ENCODE peak calls at places on chromosome 10, in seven cellular contexts. Z is cardiac muscle cell, E is adrenal gland, G is astrocyte, F is A549, M is heart right ventricle, R is H1. Y is an unnamed sample.

GRCh38 chr10:77820349-77820748 is 106.2 kb downstream of the DLG5 start:
- DNase-seq in Z (no peak), E (no peak), G (peak; percentile 36), F (no peak), M (no peak), R (no peak), Y (peak; percentile 50)

GRCh38 chr10:43955978-43956377 is 307.3 kb upstream of the ZNF32 start:
- DNase-seq in Z (no peak), E (no peak), G (no peak), F (no peak), M (no peak), R (no peak), Y (no peak)

GRCh38 chr10:43398939-43399871 is 9.8 kb downstream of the HNRNPF start:
- DNase-seq in Z (no peak), E (no peak), G (peak; percentile 71), F (no peak), M (no peak), R (no peak), Y (no peak)

GRCh38 chr10:132716691-132717490 is 69.1 kb downstream of the NKX6-2 start:
- DNase-seq in Z (no peak), E (no peak), G (no peak), F (no peak), M (peak; percentile 2), R (no peak), Y (no peak)

GRCh38 chr10:32346551-32347362 is at the start of gene EPC1:
- DNase-seq in Z (peak; percentile 90), E (peak; percentile 84), G (peak; percentile 78), F (peak; percentile 90), M (peak; percentile 88), R (peak; percentile 53), Y (peak; percentile 83)

GRCh38 chr10:48419714-48420113 is 113.2 kb downstream of the MAPK8 start:
- DNase-seq in Z (no peak), E (no peak), G (no peak), F (no peak), M (no peak), R (no peak), Y (no peak)

GRCh38 chr10:49008505-49009202 is 69.0 kb upstream of the LRRC18 start:
- DNase-seq in Z (no peak), E (no peak), G (no peak), F (no peak), M (no peak), R (no peak), Y (no peak)

GRCh38 chr10:49667991-49668390 is 11.5 kb upstream of the C10orf53 start:
- DNase-seq in Z (no peak), E (no peak), G (no peak), F (no peak), M (no peak), R (no peak), Y (no peak)

GRCh38 chr10:129079705-129080104 is 387.3 kb upstream of the MGMT start:
- DNase-seq in Z (no peak), E (peak; percentile 30), G (no peak), F (no peak), M (peak; percentile 63), R (no peak), Y (no peak)

GRCh38 chr10:103839867-103840746 is 15.3 kb downstream of the SH3PXD2A start:
- DNase-seq in Z (peak; percentile 87), E (no peak), G (no peak), F (no peak), M (peak; percentile 80), R (no peak), Y (no peak)

GRCh38 chr10:73876971-73877370 is 2.6 kb upstream of the CAMK2G start:
- DNase-seq in Z (no peak), E (no peak), G (peak; percentile 29), F (no peak), M (no peak), R (no peak), Y (no peak)

GRCh38 chr10:85918371-85918770 is 448.2 kb downstream of the GRID1 start:
- DNase-seq in Z (no peak), E (no peak), G (no peak), F (no peak), M (no peak), R (no peak), Y (no peak)

GRCh38 chr10:70283071-70283444 is 746 bp downstream of the NPFFR1 start:
- DNase-seq in Z (no peak), E (no peak), G (no peak), F (no peak), M (no peak), R (no peak), Y (no peak)

GRCh38 chr10:91987397-91988037 is 63.9 kb downstream of the BTAF1 start:
- DNase-seq in Z (no peak), E (no peak), G (no peak), F (no peak), M (no peak), R (no peak), Y (no peak)

GRCh38 chr10:56178210-56178609 is 182.8 kb downstream of the ZWINT start:
- DNase-seq in Z (peak; percentile 79), E (no peak), G (no peak), F (no peak), M (peak; percentile 12), R (no peak), Y (no peak)

GRCh38 chr10:132562916-132563456 is 25.4 kb downstream of the INPP5A start:
- DNase-seq in Z (no peak), E (no peak), G (no peak), F (no peak), M (no peak), R (no peak), Y (no peak)

GRCh38 chr10:90947025-90947960 is 26.4 kb upstream of the ANKRD1 start:
- DNase-seq in Z (no peak), E (no peak), G (peak; percentile 64), F (no peak), M (no peak), R (no peak), Y (peak; percentile 72)

GRCh38 chr10:22958338-22958737 is 30.5 kb downstream of the ARMC3 start:
- DNase-seq in Z (no peak), E (no peak), G (peak; percentile 8), F (no peak), M (no peak), R (no peak), Y (no peak)

GRCh38 chr10:125595911-125596310 is 87.1 kb downstream of the TEX36 start:
- DNase-seq in Z (no peak), E (no peak), G (no peak), F (no peak), M (no peak), R (no peak), Y (no peak)

GRCh38 chr10:2986341-2986933 is 80.9 kb upstream of the PFKP start:
- DNase-seq in Z (no peak), E (no peak), G (no peak), F (no peak), M (no peak), R (no peak), Y (no peak)

DNA sequence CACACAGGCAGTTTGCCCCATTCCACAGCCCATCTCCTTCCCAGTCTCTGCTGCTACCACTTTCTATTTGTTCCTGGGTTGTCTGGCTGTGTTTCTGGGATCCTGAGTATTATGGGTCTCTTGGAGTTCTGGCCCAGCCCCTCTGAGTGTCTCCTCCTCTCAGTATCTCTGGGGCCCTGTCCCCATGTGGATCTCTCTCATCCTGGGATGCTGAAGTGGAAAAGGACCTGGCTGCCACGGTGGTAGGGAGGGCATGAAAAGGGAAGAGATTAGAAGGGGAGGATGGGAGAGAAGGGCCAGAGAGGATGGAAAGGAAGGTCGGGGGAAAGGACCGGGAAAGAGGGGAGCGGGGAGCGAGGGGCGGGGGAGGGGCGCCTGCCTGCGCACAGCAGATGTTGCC is 54.5 kb upstream of the LBX1 start:
- DNase-seq in Z (no peak), E (no peak), G (no peak), F (no peak), M (no peak), R (no peak), Y (no peak)
- H3K4me3 ChIP-seq in Z (no peak overlapping the region), E (no peak overlapping the region), G (no peak overlapping the region), F (no peak overlapping the region), M (no peak overlapping the region), R (peak overlapping the region; percentile 71), Y (no peak overlapping the region)

DNA sequence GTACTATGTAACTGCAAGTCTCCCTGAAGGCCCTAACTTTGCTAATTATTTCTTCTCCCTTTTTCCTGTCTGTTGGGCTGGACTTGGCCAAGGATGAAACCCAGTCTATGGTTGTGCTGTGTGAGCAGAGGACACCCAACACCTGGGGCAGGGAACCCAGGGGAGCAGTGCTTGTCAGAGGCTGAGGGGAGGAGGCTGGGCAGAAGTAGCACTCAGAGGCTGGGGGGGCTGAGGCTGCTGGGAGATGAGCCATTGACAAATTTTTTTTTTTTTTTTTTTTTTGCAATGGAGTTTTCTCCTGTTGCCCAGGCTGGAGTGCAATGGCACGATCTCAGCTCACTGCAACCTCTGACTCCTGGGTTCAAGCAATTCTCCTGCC is 28.5 kb downstream of the TRIM8 start:
- DNase-seq in Z (no peak), E (no peak), G (no peak), F (no peak), M (no peak), R (no peak), Y (no peak)
- H3K4me1 ChIP-seq in Z (peaks cover 82% of the 10 kb centered on the region), E (peaks cover 46% of the 10 kb centered on the region), G (peaks cover 38% of the 10 kb centered on the region), F (peaks cover 23% of the 10 kb centered on the region), M (peaks cover 79% of the 10 kb centered on the region), R (peaks cover 37% of the 10 kb centered on the region), Y (peaks cover 55% of the 10 kb centered on the region)

DNA sequence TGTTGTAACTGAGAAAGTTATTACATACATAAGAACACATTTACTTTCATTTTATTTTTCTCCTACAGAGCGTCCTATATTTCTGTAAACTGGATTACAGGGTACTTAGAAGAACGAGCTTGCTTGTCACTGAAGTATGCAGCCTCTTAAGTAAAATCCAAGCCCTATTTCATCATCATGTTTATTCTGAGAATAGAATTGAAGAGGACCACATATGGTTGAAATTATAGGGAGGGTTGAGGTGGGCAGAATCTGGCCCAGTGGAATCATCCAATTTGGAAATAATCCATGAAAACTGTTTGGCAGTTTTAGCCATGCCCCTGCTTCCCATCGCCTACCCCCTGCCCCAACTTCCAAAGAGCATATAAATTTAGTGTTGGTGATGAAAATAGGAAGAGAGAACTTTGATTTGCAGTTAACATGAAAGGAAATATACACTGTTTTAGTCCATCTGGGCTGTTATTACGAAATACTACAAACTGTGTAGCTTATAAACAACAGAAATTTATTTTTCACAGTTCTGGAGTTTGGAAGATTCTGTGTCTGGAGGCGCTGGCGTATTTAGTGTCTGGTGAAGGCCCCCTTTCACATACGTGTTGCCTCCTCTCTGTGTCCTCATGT is 150.4 kb downstream of the PRKG1 start:
- DNase-seq in Z (no peak), E (no peak), G (peak; percentile 37), F (no peak), M (no peak), R (no peak), Y (peak; percentile 42)
- H3K4me3 ChIP-seq in Z (no peak overlapping the region), E (no peak overlapping the region), G (no peak overlapping the region), F (no peak overlapping the region), M (no peak overlapping the region), R (no peak overlapping the region), Y (peak overlapping the region; percentile 44)

GRCh38 chr10:131000737-131001136 is 310.8 kb downstream of the TCERG1L start:
- DNase-seq in Z (no peak), E (no peak), G (no peak), F (no peak), M (no peak), R (no peak), Y (no peak)

GRCh38 chr10:131000244-131000643 is 311.3 kb downstream of the TCERG1L start:
- DNase-seq in Z (no peak), E (no peak), G (no peak), F (no peak), M (no peak), R (no peak), Y (no peak)

GRCh38 chr10:130998046-130998435 is 313.5 kb downstream of the TCERG1L start:
- DNase-seq in Z (no peak), E (no peak), G (no peak), F (no peak), M (no peak), R (no peak), Y (no peak)

GRCh38 chr10:130998642-130999041 is 312.9 kb downstream of the TCERG1L start:
- DNase-seq in Z (no peak), E (no peak), G (no peak), F (no peak), M (no peak), R (no peak), Y (no peak)

GRCh38 chr10:130999376-131000202 is 311.9 kb downstream of the TCERG1L start:
- DNase-seq in Z (no peak), E (no peak), G (no peak), F (no peak), M (no peak), R (no peak), Y (no peak)
- H3K4me1 ChIP-seq in Z (no peaks in the 10 kb centered on the region), E (no peaks in the 10 kb centered on the region), G (no peaks in the 10 kb centered on the region), F (no peaks in the 10 kb centered on the region), M (no peaks in the 10 kb centered on the region), R (peaks cover 21% of the 10 kb centered on the region), Y (no peaks in the 10 kb centered on the region)